ENCODE peak calls at places on chromosomes 1 and 21, in five cellular contexts. I is cardiac muscle cell; U is GM23338; L is effector memory CD4-positive, alpha-beta T cell; W is breast epithelium. J is an unnamed sample.
A peak's percentile ranks its signal among the peaks of the same experiment; 100 is the strongest.

GRCh38 chr21:34065015-34065414 is 8.4 kb upstream of the MRPS6 start:
- DNase-seq in L (no peak), I (no peak), W (no peak), U (no peak), J (no peak)

GRCh38 chr1:78339490-78339889 is 151.3 kb upstream of the PTGFR start:
- DNase-seq in U (no peak), L (no peak), W (no peak), I (no peak), J (no peak)

GRCh38 chr1:54610601-54611580 is 12.4 kb downstream of the FAM151A start:
- DNase-seq in U (peak; percentile 50), I (no peak), W (no peak), L (no peak), J (peak; percentile 7)

GRCh38 chr1:156281281-156282142 is 1.1 kb downstream of the SMG5 start:
- DNase-seq in I (peak; percentile 86), U (peak; percentile 18), L (no peak), W (no peak), J (no peak)

GRCh38 chr1:159197767-159198557 is 6.7 kb upstream of the ACKR1 start:
- DNase-seq in I (peak; percentile 84), L (no peak), U (peak; percentile 92), W (peak; percentile 55), J (no peak)

GRCh38 chr1:201708085-201708512 is 120.9 kb upstream of the IPO9 start:
- DNase-seq in U (no peak), I (no peak), W (no peak), L (no peak), J (no peak)

GRCh38 chr1:29269356-29269755 is 33.0 kb downstream of the PTPRU start:
- DNase-seq in L (no peak), U (no peak), I (no peak), W (no peak), J (no peak)

GRCh38 chr1:111961773-111962565 is 27.5 kb downstream of the KCND3 start:
- DNase-seq in W (no peak), I (no peak), L (no peak), U (no peak), J (no peak)

GRCh38 chr1:35535243-35535642 is 22.0 kb downstream of the KIAA0319L start:
- DNase-seq in U (peak; percentile 55), W (no peak), L (no peak), I (no peak), J (no peak)

GRCh38 chr1:214449371-214449770 is 102.0 kb downstream of the PTPN14 start:
- DNase-seq in I (no peak), U (no peak), W (no peak), L (no peak), J (no peak)

GRCh38 chr1:21751281-21751680 is 31.7 kb downstream of the USP48 start:
- DNase-seq in L (no peak), U (no peak), I (no peak), W (no peak), J (no peak)

GRCh38 chr1:207030522-207031009 is 2.0 kb downstream of the C1orf116 start:
- DNase-seq in I (no peak), L (no peak), W (no peak), U (no peak), J (no peak)

GRCh38 chr21:32764186-32764585 is 7.4 kb downstream of the PAXBP1 start:
- DNase-seq in W (no peak), U (no peak), I (no peak), L (no peak), J (no peak)

GRCh38 chr1:118118469-118118868 is 66.6 kb downstream of the SPAG17 start:
- DNase-seq in W (no peak), I (no peak), U (no peak), L (no peak), J (no peak)

GRCh38 chr1:103326595-103326994 is 198.9 kb upstream of the RNPC3 start:
- DNase-seq in L (no peak), I (no peak), W (no peak), U (no peak), J (no peak)

GRCh38 chr1:153312569-153313186 is at the start of gene PGLYRP3:
- DNase-seq in W (no peak), L (no peak), U (peak; percentile 31), I (peak; percentile 14), J (no peak)

GRCh38 chr1:241782396-241782795 is 65.6 kb upstream of the EXO1 start:
- DNase-seq in W (no peak), U (no peak), I (peak; percentile 18), L (no peak), J (no peak)

GRCh38 chr1:54499097-54500029 is 48.7 kb upstream of the ACOT11 start:
- DNase-seq in I (peak; percentile 76), W (no peak), U (peak; percentile 90), L (no peak), J (peak; percentile 70)

GRCh38 chr1:34709547-34709946 is 45.3 kb upstream of the GJB5 start:
- DNase-seq in W (no peak), I (peak; percentile 74), U (peak; percentile 28), L (no peak), J (no peak)

GRCh38 chr21:15967661-15968060 is 237.9 kb downstream of the USP25 start:
- DNase-seq in W (no peak), L (no peak), U (peak; percentile 40), I (no peak), J (no peak)

GRCh38 chr1:32393136-32393535 is 1.1 kb downstream of the BSDC1 start:
- DNase-seq in I (no peak), W (no peak), U (no peak), L (no peak), J (no peak)

GRCh38 chr1:199920635-199921034 is 106.9 kb upstream of the NR5A2 start:
- DNase-seq in I (no peak), L (no peak), U (no peak), W (no peak), J (no peak)

GRCh38 chr21:32884062-32884461 is 112.5 kb upstream of the PAXBP1 start:
- DNase-seq in U (peak; percentile 59), W (no peak), L (no peak), I (no peak), J (no peak)

GRCh38 chr21:37829043-37829442 is 87.2 kb downstream of the KCNJ6 start:
- DNase-seq in W (no peak), U (no peak), I (no peak), L (no peak), J (no peak)

GRCh38 chr1:104855550-104855949 is 1105.9 kb downstream of the AMY1C start:
- DNase-seq in U (no peak), I (no peak), L (no peak), W (no peak), J (no peak)

GRCh38 chr1:176575991-176576390 is 113.0 kb downstream of the PAPPA2 start:
- DNase-seq in L (no peak), U (no peak), I (no peak), W (no peak), J (no peak)

GRCh38 chr1:10671551-10672375 is 124.7 kb downstream of the CASZ1 start:
- DNase-seq in W (no peak), U (no peak), L (no peak), I (no peak), J (no peak)

GRCh38 chr1:79716481-79716880 is 710.0 kb upstream of the ADGRL4 start:
- DNase-seq in L (no peak), I (no peak), W (no peak), U (peak; percentile 53), J (no peak)

GRCh38 chr21:31261759-31262158 is 82.3 kb downstream of the TIAM1 start:
- DNase-seq in W (no peak), U (no peak), L (no peak), I (no peak), J (no peak)

DNA sequence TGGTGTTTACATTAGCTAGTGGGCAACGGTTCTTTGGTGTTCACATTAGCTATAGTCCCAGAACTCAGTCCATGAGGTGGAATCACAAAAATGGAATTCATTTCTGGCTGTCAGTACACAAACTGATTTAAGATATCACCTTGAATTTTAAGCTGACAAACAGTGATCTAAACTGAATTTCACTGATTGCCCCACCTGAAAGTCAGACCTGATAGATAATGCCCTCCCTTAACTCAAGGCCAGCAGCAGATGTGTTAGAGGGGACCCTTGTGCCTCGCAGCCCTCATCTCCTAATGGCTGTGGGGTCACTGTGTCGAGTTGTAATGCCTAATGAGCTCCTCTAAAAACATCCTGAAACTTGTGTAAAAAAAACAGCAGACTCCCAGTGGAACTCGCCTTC is 8.6 kb downstream of the ARF1 start:
- DNase-seq in U (no peak), W (no peak), L (no peak), I (no peak), J (no peak)
- H3K36me3 ChIP-seq in U (no peaks in the 10 kb centered on the region), W (no peaks in the 10 kb centered on the region), L (peaks cover 9% of the 10 kb centered on the region), I (peaks cover 3% of the 10 kb centered on the region), J (no peaks in the 10 kb centered on the region)

DNA sequence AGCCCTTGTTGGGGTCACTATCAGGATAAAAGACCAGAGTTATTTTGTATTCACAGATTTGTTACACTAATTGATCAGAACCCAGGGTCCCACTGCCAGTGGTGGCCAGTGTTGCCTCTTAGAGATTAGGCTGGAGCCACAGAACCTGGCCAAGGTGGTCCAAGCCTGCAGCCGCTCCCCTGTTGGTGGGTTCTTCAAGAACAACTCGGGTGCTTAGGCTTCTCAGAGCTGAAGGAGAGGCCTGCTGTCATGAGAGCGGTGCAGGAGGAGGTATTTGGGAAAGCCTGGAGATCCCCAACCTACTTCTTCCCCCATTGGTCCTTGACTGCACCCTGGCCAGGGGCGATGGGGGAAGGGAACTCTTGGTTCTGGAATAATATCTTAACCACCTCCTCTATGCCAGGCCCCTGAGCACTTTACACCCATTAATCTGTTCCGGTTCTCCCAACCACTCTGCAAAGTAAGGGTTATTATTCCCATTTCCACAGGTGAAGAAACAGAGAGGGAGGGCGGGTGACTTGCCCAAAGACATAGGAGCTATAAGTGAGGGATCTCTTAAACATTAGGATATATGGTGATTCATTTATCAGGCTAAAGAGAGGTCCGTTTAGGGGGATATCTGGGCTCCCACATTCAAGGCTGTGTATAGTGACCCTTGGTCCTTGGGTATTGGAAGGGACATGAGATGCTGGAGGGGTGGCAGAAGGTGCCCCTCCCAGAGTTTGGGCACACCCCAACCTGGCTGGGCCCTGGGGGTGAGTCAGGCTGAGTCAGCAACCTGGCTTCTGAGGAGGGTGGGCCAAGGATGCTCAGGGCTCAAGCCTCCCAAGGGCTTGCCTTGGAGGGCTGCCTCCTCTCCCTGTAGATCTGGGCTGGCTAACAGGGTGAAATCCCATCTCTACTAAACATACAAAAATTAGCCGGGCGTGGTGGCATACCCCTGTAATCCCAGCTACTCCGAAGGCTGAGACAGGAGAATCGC is 5.1 kb downstream of the TRNP1 start:
- DNase-seq in I (no peak), W (no peak), U (peak; percentile 26), L (no peak), J (no peak)
- H3K4me3 ChIP-seq in I (no peak overlapping the region), W (peak overlapping the region; percentile 62), U (peak overlapping the region; percentile 44), L (no peak overlapping the region), J (no peak overlapping the region)

GRCh38 chr1:16254263-16254948 is 17.4 kb upstream of the CPLANE2 start:
- DNase-seq in I (no peak), U (no peak), W (no peak), L (no peak), J (no peak)
- H3K36me3 ChIP-seq in I (peaks cover 48% of the 10 kb centered on the region), U (peaks cover 8% of the 10 kb centered on the region), W (peaks cover 4% of the 10 kb centered on the region), L (peaks cover 41% of the 10 kb centered on the region), J (no peaks in the 10 kb centered on the region)

GRCh38 chr1:198653815-198654413 is 15.1 kb downstream of the PTPRC start:
- DNase-seq in I (no peak), U (no peak), L (no peak), W (no peak), J (no peak)

GRCh38 chr1:198660341-198661056 is 21.7 kb downstream of the PTPRC start:
- DNase-seq in I (no peak), W (no peak), U (no peak), L (no peak), J (no peak)

GRCh38 chr1:198655464-198656121 is 16.8 kb downstream of the PTPRC start:
- DNase-seq in U (no peak), L (no peak), W (no peak), I (no peak), J (no peak)

GRCh38 chr1:198656500-198656932 is 17.7 kb downstream of the PTPRC start:
- DNase-seq in W (peak; percentile 37), L (peak; percentile 68), I (no peak), U (peak; percentile 6), J (no peak)

GRCh38 chr1:198657550-198658064 is 18.8 kb downstream of the PTPRC start:
- DNase-seq in L (no peak), I (no peak), W (no peak), U (no peak), J (no peak)
- H3K4me3 ChIP-seq in L (peak overlapping the region; percentile 30), I (no peak overlapping the region), W (no peak overlapping the region), U (no peak overlapping the region), J (no peak overlapping the region)